ENCODE peak calls at places on chromosomes 6 and 20, in five cellular contexts. E, T, L, I and P are unnamed samples.

GRCh38 chr6:106692823-106693216 is 63.4 kb downstream of the QRSL1 start:
- DNase-seq in E (no peak), T (no peak), L (no peak), I (no peak), P (no peak)

GRCh38 chr20:2326046-2326445 is 30.2 kb downstream of the TGM3 start:
- DNase-seq in E (no peak), T (no peak), L (no peak), I (no peak), P (no peak)

GRCh38 chr6:168016756-168017525 is 19.5 kb downstream of the KIF25 start:
- DNase-seq in E (no peak), T (no peak), L (no peak), I (peak), P (no peak)

GRCh38 chr20:63191400-63191799 is 24.5 kb downstream of the YTHDF1 start:
- DNase-seq in E (no peak), T (no peak), L (peak), I (no peak), P (no peak)

GRCh38 chr6:166395351-166395750 is 12.6 kb upstream of the MPC1 start:
- DNase-seq in E (no peak), T (no peak), L (peak), I (no peak), P (no peak)

GRCh38 chr6:1622851-1623768 is 13.4 kb downstream of the FOXC1 start:
- DNase-seq in E (no peak), T (no peak), L (peak), I (no peak), P (no peak)

GRCh38 chr6:88586371-88587157 is 376.9 kb downstream of the RNGTT start:
- DNase-seq in E (no peak), T (no peak), L (no peak), I (no peak), P (no peak)

GRCh38 chr6:154041001-154041400 is 2.0 kb downstream of the OPRM1 start:
- DNase-seq in E (no peak), T (no peak), L (no peak), I (no peak), P (no peak)

GRCh38 chr20:45987108-45987780 is 15.2 kb upstream of the ZNF335 start:
- DNase-seq in E (peak), T (peak), L (peak), I (peak), P (peak)